ENCODE peak calls at places on chromosome 1, in seven cellular contexts. R is nephron progenitor cell, V is colonic mucosa, T is endothelial cell, G is A549, H is cardiac muscle cell, N is AG09319. S is an unnamed sample.

GRCh38 chr1:94115900-94116436 is 5.0 kb downstream of the ABCA4 start:
- DNase-seq in R (no peak), V (no peak), T (no peak), G (no peak), H (no peak), N (peak; percentile 52), S (no peak)

GRCh38 chr1:67194209-67194863 is 28.1 kb downstream of the IL23R start:
- DNase-seq in R (no peak), V (no peak), T (no peak), G (no peak), H (no peak), N (no peak), S (no peak)

GRCh38 chr1:44221793-44222192 is 8.5 kb downstream of the DMAP1 start:
- DNase-seq in R (no peak), V (no peak), T (no peak), G (no peak), H (no peak), N (no peak), S (no peak)

GRCh38 chr1:1135339-1136111 is 19.6 kb upstream of the C1orf159 start:
- DNase-seq in R (no peak), V (peak; percentile 43), T (no peak), G (no peak), H (no peak), N (peak; percentile 12), S (no peak)

GRCh38 chr1:38577385-38577784 is 282.2 kb downstream of the RRAGC start:
- DNase-seq in R (no peak), V (no peak), T (no peak), G (no peak), H (no peak), N (no peak), S (no peak)

GRCh38 chr1:160853014-160853413 is 9.7 kb downstream of the CD244 start:
- DNase-seq in R (no peak), V (no peak), T (no peak), G (no peak), H (no peak), N (no peak), S (no peak)

GRCh38 chr1:195714248-195714647 is 894.0 kb downstream of the KCNT2 start:
- DNase-seq in R (no peak), V (no peak), T (no peak), G (no peak), H (no peak), N (no peak), S (peak; percentile 29)

GRCh38 chr1:43441894-43442632 is 11.7 kb downstream of the HYI start:
- DNase-seq in R (no peak), V (no peak), T (no peak), G (no peak), H (no peak), N (no peak), S (no peak)

GRCh38 chr1:198903203-198903602 is 264.4 kb downstream of the PTPRC start:
- DNase-seq in R (peak; percentile 16), V (no peak), T (no peak), G (no peak), H (peak; percentile 15), N (no peak), S (no peak)

GRCh38 chr1:14912831-14913230 is 240.7 kb upstream of the TMEM51 start:
- DNase-seq in R (no peak), V (no peak), T (no peak), G (no peak), H (no peak), N (no peak), S (no peak)

GRCh38 chr1:14519976-14520375 is 78.5 kb upstream of the KAZN start:
- DNase-seq in R (no peak), V (no peak), T (no peak), G (no peak), H (no peak), N (no peak), S (no peak)

GRCh38 chr1:2267051-2267830 is 39.1 kb downstream of the SKI start:
- DNase-seq in R (no peak), V (no peak), T (no peak), G (no peak), H (no peak), N (no peak), S (no peak)

GRCh38 chr1:223153177-223154119 is 10.4 kb upstream of the TLR5 start:
- DNase-seq in R (no peak), V (no peak), T (no peak), G (no peak), H (peak; percentile 49), N (no peak), S (no peak)

GRCh38 chr1:239896980-239897379 is 194.7 kb upstream of the FMN2 start:
- DNase-seq in R (no peak), V (no peak), T (no peak), G (no peak), H (no peak), N (no peak), S (no peak)

GRCh38 chr1:180175291-180175690 is 20.6 kb downstream of the QSOX1 start:
- DNase-seq in R (no peak), V (no peak), T (no peak), G (no peak), H (no peak), N (no peak), S (no peak)

GRCh38 chr1:229947968-229948367 is 119.1 kb upstream of the GALNT2 start:
- DNase-seq in R (no peak), V (no peak), T (no peak), G (no peak), H (no peak), N (no peak), S (no peak)

GRCh38 chr1:114585221-114585620 is 3.8 kb upstream of the BCAS2 start:
- DNase-seq in R (no peak), V (no peak), T (no peak), G (no peak), H (no peak), N (peak; percentile 5), S (peak; percentile 7)

GRCh38 chr1:29540801-29541357 is 304.6 kb downstream of the PTPRU start:
- DNase-seq in R (no peak), V (no peak), T (no peak), G (no peak), H (no peak), N (no peak), S (no peak)

GRCh38 chr1:99600782-99601181 is 45.1 kb upstream of the PALMD start:
- DNase-seq in R (no peak), V (no peak), T (peak; percentile 11), G (no peak), H (no peak), N (no peak), S (no peak)

GRCh38 chr1:218642033-218642954 is 297.2 kb downstream of the TGFB2 start:
- DNase-seq in R (no peak), V (no peak), T (no peak), G (no peak), H (no peak), N (peak; percentile 51), S (no peak)

GRCh38 chr1:98147280-98147679 is 226.4 kb upstream of the DPYD start:
- DNase-seq in R (no peak), V (no peak), T (no peak), G (no peak), H (no peak), N (no peak), S (no peak)

GRCh38 chr1:43388021-43388575 is 1.5 kb downstream of the MED8 start:
- DNase-seq in R (no peak), V (no peak), T (no peak), G (no peak), H (no peak), N (no peak), S (no peak)

GRCh38 chr1:86247553-86248279 is 91.1 kb upstream of the COL24A1 start:
- DNase-seq in R (no peak), V (no peak), T (no peak), G (no peak), H (no peak), N (peak; percentile 79), S (no peak)

GRCh38 chr1:111739984-111740765 is 980 bp upstream of the INKA2 start:
- DNase-seq in R (peak; percentile 73), V (peak; percentile 56), T (peak; percentile 66), G (peak; percentile 35), H (peak; percentile 87), N (no peak), S (no peak)

GRCh38 chr1:212754715-212755114 is 36.9 kb downstream of the NSL1 start:
- DNase-seq in R (no peak), V (no peak), T (no peak), G (no peak), H (no peak), N (no peak), S (no peak)

DNA sequence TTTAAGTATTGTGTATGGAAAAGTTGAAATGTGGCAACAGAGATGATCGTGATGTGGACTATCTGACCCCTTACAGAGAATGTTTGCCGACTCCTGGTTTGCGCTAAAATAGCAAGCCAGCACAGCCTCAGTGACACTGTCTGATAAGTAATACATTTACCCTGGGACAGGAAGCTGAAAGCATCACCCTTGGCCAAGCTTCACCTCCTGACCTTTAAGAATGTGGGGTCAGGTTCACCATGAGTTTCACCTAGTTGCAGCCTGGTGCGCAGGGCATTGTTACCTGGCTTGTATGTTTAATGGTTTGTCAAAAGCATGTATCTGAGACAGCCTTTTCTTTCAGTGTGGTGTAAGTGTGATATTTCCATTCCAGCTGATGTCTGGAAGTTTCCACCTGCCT is 29.2 kb downstream of the TRAF5 start:
- DNase-seq in R (no peak), V (no peak), T (no peak), G (no peak), H (no peak), N (no peak), S (no peak)
- TF ChIP-seq CTCF in R (no peak), V (no peak), T (no peak), G (no peak), H (no peak), N (no peak), S (no peak)

DNA sequence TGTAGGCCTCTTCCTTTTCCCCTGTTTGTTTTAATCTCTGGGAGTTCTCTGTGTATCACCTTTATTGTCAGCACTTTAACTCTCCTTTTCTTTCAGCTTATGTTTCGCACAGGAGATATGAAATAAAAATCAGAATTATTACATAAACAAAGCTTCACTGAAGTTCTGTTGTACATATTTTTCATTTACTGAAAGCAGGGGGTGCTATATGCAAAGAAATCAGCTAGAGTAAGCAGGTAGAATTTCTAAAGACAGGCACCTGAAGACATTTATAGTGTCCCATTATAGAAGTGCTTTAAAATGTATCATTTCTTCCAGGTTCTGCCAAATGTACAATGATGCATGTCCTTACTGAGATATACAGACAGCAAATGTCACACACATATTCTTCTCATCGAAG is 585.0 kb downstream of the PLA2G4A start:
- DNase-seq in R (no peak), V (no peak), T (no peak), G (no peak), H (no peak), N (no peak), S (no peak)
- TF ChIP-seq CTCF in R (no peak), V (no peak), T (peak; percentile 13), G (peak; percentile 45), H (peak; percentile 22), N (no peak), S (no peak)

GRCh38 chr1:18200136-18200717 is 92.6 kb downstream of the IGSF21 start:
- DNase-seq in R (no peak), V (no peak), T (no peak), G (no peak), H (no peak), N (no peak), S (no peak)
- TF ChIP-seq CTCF in R (no peak), V (no peak), T (peak; percentile 38), G (no peak), H (no peak), N (no peak), S (no peak)

DNA sequence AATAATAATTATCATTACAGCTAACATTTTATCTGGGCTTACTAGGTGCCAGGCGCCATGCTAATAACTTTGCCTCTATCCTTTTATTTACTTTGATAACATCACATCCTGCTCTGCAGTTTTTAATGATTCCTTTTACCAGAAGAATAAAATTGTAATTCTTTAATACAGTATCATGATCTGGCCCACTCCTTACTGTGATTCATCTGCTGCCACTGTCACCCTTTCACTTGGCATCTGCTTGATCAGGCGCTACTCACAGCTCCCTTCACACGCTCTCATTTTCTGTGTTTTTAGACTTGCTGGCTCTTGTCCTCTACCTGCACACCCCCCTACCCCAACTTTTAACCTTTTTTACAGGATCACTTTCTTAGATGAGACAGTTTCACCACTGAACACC is 167.5 kb downstream of the NTMT2 start:
- DNase-seq in R (no peak), V (no peak), T (no peak), G (no peak), H (no peak), N (no peak), S (no peak)
- TF ChIP-seq CTCF in R (no peak), V (no peak), T (no peak), G (no peak), H (no peak), N (no peak), S (no peak)

S was measured in AG04449.